ENCODE peak calls at places on chromosome 2, in five cellular contexts. R is K562, K is GM12878, Y is SK-N-SH, D is H1. M is an unnamed sample.
A peak's percentile ranks its signal among the peaks of the same experiment; 100 is the strongest.

GRCh38 chr2:44964704-44965343 is 23.3 kb downstream of the SIX3 start:
- DNase-seq in R (peak; percentile 32), K (no peak), Y (peak; percentile 76), D (no peak), M (no peak)

GRCh38 chr2:45568935-45569334 is 42.1 kb downstream of the SRBD1 start:
- DNase-seq in R (no peak), K (no peak), Y (no peak), D (no peak), M (no peak)

GRCh38 chr2:220499281-220499680 is 871.9 kb downstream of the SLC4A3 start:
- DNase-seq in R (no peak), K (no peak), Y (no peak), D (no peak), M (no peak)

GRCh38 chr2:221844966-221845365 is 272.9 kb upstream of the EPHA4 start:
- DNase-seq in R (no peak), K (no peak), Y (no peak), D (no peak), M (no peak)

GRCh38 chr2:207219716-207220414 is 54.1 kb upstream of the KLF7 start:
- DNase-seq in R (no peak), K (no peak), Y (no peak), D (no peak), M (no peak)

GRCh38 chr2:24491626-24492282 is 700 bp downstream of the NCOA1 start:
- DNase-seq in R (peak; percentile 75), K (no peak), Y (peak; percentile 96), D (no peak), M (no peak)

GRCh38 chr2:212409560-212409959 is 129.0 kb downstream of the ERBB4 start:
- DNase-seq in R (no peak), K (no peak), Y (no peak), D (no peak), M (no peak)

GRCh38 chr2:180411631-180412030 is 404.5 kb upstream of the CWC22 start:
- DNase-seq in R (no peak), K (no peak), Y (no peak), D (no peak), M (no peak)

GRCh38 chr2:43003702-43004101 is 211.3 kb upstream of the HAAO start:
- DNase-seq in R (no peak), K (no peak), Y (no peak), D (no peak), M (no peak)

GRCh38 chr2:162172802-162173201 is 20.8 kb upstream of the GCG start:
- DNase-seq in R (no peak), K (no peak), Y (no peak), D (no peak), M (no peak)
- TF ChIP-seq JUND in R (no peak), K (no peak), Y (no peak), D (no peak), M (no peak)

DNA sequence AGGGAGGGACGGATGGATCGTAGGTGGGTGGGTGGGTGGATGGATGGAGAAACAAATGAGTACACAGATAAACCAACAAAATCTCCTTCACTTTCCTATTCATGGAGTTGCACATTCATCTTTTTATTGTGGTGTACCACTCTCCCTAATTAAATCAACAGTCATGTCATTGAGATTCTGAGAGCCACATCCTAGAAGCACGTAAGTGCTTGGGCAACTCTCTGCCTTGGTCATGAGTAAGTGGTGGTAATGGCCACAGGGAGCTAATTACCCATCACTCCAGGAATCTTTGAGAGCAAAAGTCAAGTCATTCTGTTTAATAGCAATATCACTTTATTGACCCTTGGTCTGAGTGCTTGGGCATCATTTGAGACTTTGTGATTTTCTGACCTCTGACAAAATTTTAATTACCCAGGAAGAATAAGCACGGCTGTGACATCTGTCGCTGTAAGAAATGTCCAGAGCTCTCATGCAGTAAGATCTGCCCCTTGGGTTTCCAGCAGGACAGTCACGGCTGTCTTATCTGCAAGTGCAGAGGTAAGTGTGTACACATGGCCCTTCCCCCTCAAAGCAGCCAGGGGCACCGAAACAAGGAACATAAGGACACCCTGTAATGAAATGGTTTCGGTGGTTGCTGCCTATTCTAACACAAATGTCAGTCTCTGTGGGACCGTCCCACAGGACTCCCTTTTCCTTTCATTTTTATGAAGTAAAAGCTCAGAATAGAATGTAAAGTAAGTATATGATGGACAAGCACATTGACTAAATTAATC is 85.9 kb downstream of the FEZ2 start:
- DNase-seq in R (peak; percentile 32), K (no peak), Y (no peak), D (no peak), M (no peak)
- TF ChIP-seq CHD2 in R (no peak), K (no peak), Y (no peak), D (no peak), M (no peak)

GRCh38 chr2:100812141-100812540 is 7.8 kb upstream of the NPAS2 start:
- DNase-seq in R (no peak), K (no peak), Y (no peak), D (no peak), M (no peak)

GRCh38 chr2:100812573-100812972 is 7.4 kb upstream of the NPAS2 start:
- DNase-seq in R (no peak), K (no peak), Y (no peak), D (no peak), M (no peak)

GRCh38 chr2:100813527-100813926 is 6.4 kb upstream of the NPAS2 start:
- DNase-seq in R (no peak), K (no peak), Y (no peak), D (no peak), M (no peak)

GRCh38 chr2:100809486-100809885 is 10.5 kb upstream of the NPAS2 start:
- DNase-seq in R (no peak), K (no peak), Y (no peak), D (no peak), M (no peak)

GRCh38 chr2:100810603-100811145 is 9.3 kb upstream of the NPAS2 start:
- DNase-seq in R (no peak), K (no peak), Y (no peak), D (no peak), M (no peak)
- H3K4me1 ChIP-seq in R (no peaks in the 10 kb centered on the region), K (no peaks in the 10 kb centered on the region), Y (peaks cover 9% of the 10 kb centered on the region), D (peaks cover 3% of the 10 kb centered on the region), M (peaks cover 35% of the 10 kb centered on the region)

GRCh38 chr2:218386505-218387368 is 4.7 kb downstream of the SLC11A1 start:
- DNase-seq in R (no peak), K (no peak), Y (peak; percentile 16), D (no peak), M (no peak)
- TF ChIP-seq JUND in R (no peak), K (no peak), Y (no peak), D (no peak), M (no peak)

DNA sequence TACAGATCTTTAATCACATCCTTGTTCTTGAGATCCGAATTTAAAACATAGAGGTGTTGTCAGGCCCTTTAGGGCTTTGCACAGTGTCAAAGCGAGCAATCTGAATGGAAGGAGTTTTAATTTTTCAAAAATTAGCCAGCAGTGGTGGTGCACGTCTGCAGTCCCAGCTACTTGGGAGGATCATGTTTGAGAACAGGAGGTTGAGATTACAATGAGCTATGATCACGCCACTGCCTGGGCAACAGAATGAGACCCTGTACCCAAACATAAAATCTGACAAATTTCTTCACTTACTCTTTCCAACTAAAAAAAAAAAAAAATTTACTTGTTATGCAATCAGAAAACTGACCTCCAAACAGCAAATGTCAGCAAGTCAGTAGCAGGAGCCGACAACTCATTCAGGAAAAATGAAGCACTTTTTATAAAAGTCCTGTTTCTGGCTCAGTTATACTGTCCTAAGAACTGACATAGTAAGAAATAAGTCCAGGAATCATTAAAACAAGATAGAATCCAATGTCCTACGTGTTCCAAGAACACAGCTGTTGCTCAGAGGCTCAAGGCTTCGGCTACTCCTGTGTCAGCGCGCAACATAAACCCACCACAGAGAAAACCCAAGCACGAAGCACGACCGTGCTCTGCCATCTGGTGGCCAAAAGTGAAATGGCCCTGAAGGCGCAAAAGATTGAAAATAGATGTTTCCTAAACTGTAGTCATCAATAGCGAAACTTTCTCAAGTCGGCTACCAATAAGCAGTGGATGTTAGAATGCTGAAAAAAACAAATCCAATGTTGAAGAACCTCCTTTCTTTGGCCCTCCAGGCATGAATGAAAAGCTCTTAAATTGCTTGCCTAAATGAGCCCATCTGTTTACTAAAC is 138.1 kb downstream of the INO80D start:
- DNase-seq in R (peak; percentile 50), K (no peak), Y (peak; percentile 79), D (peak; percentile 21), M (peak; percentile 68)
- TF ChIP-seq CHD2 in R (no peak), K (no peak), Y (no peak), D (no peak), M (no peak)

GRCh38 chr2:10407841-10408648 is 40.1 kb downstream of the ODC1 start:
- DNase-seq in R (peak; percentile 85), K (peak; percentile 51), Y (no peak), D (no peak), M (peak; percentile 84)
- H3K4me1 ChIP-seq in R (peaks cover 33% of the 10 kb centered on the region), K (peaks cover 38% of the 10 kb centered on the region), Y (peaks cover 34% of the 10 kb centered on the region), D (no peaks in the 10 kb centered on the region), M (peaks cover 28% of the 10 kb centered on the region)

GRCh38 chr2:17620841-17621240 is 80.3 kb downstream of the VSNL1 start:
- DNase-seq in R (no peak), K (no peak), Y (no peak), D (no peak), M (no peak)

GRCh38 chr2:17617508-17617907 is 77.0 kb downstream of the VSNL1 start:
- DNase-seq in R (no peak), K (no peak), Y (no peak), D (no peak), M (no peak)

GRCh38 chr2:17617955-17618354 is 77.5 kb downstream of the VSNL1 start:
- DNase-seq in R (no peak), K (no peak), Y (no peak), D (no peak), M (no peak)

GRCh38 chr2:17621781-17622180 is 81.3 kb downstream of the VSNL1 start:
- DNase-seq in R (no peak), K (no peak), Y (no peak), D (no peak), M (no peak)

DNA sequence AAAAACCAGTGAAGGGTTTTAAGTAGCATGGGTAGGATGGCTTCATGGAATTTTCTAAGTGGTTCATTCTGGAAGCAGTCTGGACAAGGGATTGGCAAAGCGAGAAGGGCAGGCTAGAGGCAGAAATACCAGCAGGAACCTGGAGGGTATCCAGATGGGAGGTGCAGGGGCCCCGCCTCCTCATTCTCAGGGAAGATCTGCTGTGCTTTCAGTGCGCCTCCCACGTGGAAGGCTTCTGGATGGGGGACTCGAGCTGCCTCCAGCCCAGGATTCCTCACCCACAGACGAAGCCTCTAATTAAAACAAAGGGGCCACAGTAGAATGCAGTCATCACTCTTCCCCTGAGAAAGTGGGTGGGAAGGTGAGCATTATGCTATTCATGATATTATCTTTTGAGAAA is 79.8 kb downstream of the VSNL1 start:
- DNase-seq in R (no peak), K (no peak), Y (no peak), D (no peak), M (no peak)
- TF ChIP-seq JUND in R (no peak), K (no peak), Y (no peak), D (no peak), M (no peak)

GRCh38 chr2:62197609-62198236 is 1.8 kb downstream of the B3GNT2 start:
- DNase-seq in R (peak; percentile 44), K (no peak), Y (peak; percentile 68), D (no peak), M (no peak)
- TF ChIP-seq CHD2 in R (no peak), K (no peak), Y (no peak), D (no peak), M (no peak)

M was measured in HepG2.